ENCODE peak calls at places on chromosomes 6 and 20, in nine cellular contexts. I is transverse colon, P is keratinocyte, F is ovary, M is caudate nucleus, G is heart left ventricle, E is coronary artery, B is H9, N is tibial nerve. Y is an unnamed sample.

GRCh38 chr20:48041078-48041780 is 255.9 kb upstream of the SULF2 start:
- DNase-seq in I (no peak), P (no peak), F (no peak), M (no peak), G (no peak), E (peak; percentile 59), B (no peak), N (no peak), Y (no peak)

GRCh38 chr6:154731296-154732218 is 1.7 kb upstream of the SCAF8 start:
- DNase-seq in I (no peak), P (no peak), F (no peak), M (no peak), G (no peak), E (no peak), B (no peak), N (no peak), Y (peak; percentile 32)

GRCh38 chr6:144845181-144845580 is 560.0 kb downstream of the UTRN start:
- DNase-seq in I (no peak), P (no peak), F (no peak), M (no peak), G (no peak), E (no peak), B (no peak), N (no peak), Y (no peak)

GRCh38 chr6:12017876-12018401 is 5.8 kb downstream of the HIVEP1 start:
- DNase-seq in I (no peak), P (no peak), F (no peak), M (no peak), G (no peak), E (no peak), B (no peak), N (no peak), Y (no peak)

GRCh38 chr6:131967948-131968347 is 16.8 kb upstream of the CCN2 start:
- DNase-seq in I (no peak), P (no peak), F (no peak), M (no peak), G (no peak), E (no peak), B (no peak), N (no peak), Y (no peak)

GRCh38 chr6:127514396-127515227 is 4.5 kb downstream of the MTCL3 start:
- DNase-seq in I (peak; percentile 12), P (no peak), F (peak; percentile 41), M (peak; percentile 61), G (peak; percentile 30), E (no peak), B (peak; percentile 74), N (no peak), Y (peak; percentile 77)

GRCh38 chr6:22110042-22110441 is 186.8 kb downstream of the PRL start:
- DNase-seq in I (no peak), P (no peak), F (no peak), M (no peak), G (no peak), E (no peak), B (no peak), N (no peak), Y (no peak)

GRCh38 chr6:868212-868611 is 175.3 kb upstream of the EXOC2 start:
- DNase-seq in I (no peak), P (no peak), F (no peak), M (no peak), G (no peak), E (no peak), B (no peak), N (no peak), Y (no peak)

GRCh38 chr6:74320076-74320475 is 624.1 kb downstream of the CD109 start:
- DNase-seq in I (no peak), P (no peak), F (no peak), M (no peak), G (no peak), E (no peak), B (no peak), N (no peak), Y (no peak)

GRCh38 chr20:61932199-61932592 is 133.5 kb downstream of the TAF4 start:
- DNase-seq in I (no peak), P (no peak), F (no peak), M (no peak), G (peak; percentile 17), E (no peak), B (no peak), N (peak; percentile 3), Y (no peak)

GRCh38 chr20:22954661-22955060 is 80.5 kb upstream of the SSTR4 start:
- DNase-seq in I (no peak), P (no peak), F (no peak), M (no peak), G (no peak), E (no peak), B (no peak), N (no peak), Y (no peak)

GRCh38 chr6:6915813-6916547 is 191.8 kb upstream of the RREB1 start:
- DNase-seq in I (peak; percentile 47), P (no peak), F (peak; percentile 65), M (no peak), G (peak; percentile 63), E (no peak), B (no peak), N (peak; percentile 35), Y (no peak)

GRCh38 chr6:28277746-28278145 is 3.6 kb upstream of the PGBD1 start:
- DNase-seq in I (no peak), P (no peak), F (no peak), M (no peak), G (no peak), E (no peak), B (no peak), N (no peak), Y (no peak)

GRCh38 chr20:5222919-5223634 is 93.7 kb downstream of the PROKR2 start:
- DNase-seq in I (peak; percentile 62), P (peak; percentile 11), F (peak; percentile 36), M (no peak), G (peak; percentile 64), E (no peak), B (peak; percentile 57), N (no peak), Y (peak; percentile 79)

GRCh38 chr6:51466427-51466826 is 621.0 kb downstream of the PKHD1 start:
- DNase-seq in I (no peak), P (no peak), F (no peak), M (no peak), G (no peak), E (no peak), B (no peak), N (no peak), Y (no peak)

GRCh38 chr6:112235956-112236355 is 18.4 kb downstream of the LAMA4 start:
- DNase-seq in I (no peak), P (no peak), F (no peak), M (no peak), G (no peak), E (no peak), B (no peak), N (no peak), Y (no peak)

DNA sequence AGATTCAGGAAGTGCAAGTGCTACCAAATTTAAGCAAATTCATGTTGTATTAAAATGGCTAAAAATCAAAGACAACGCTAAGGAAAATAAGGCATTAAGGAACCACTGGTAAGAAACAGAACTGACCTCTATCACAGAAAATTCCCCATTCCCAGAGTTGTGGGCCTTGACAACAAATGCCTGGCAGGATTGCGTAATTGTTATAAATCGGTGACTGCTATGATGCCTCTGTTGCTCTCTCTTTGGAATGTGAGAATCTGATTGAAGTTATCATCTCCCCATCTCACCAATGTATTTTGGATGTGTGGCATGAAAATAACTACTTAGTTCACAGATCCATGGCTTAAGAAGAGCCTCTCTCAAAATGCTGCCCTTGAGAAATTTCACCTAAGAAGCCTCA is 257.3 kb downstream of the OGFRL1 start:
- DNase-seq in I (no peak), P (no peak), F (no peak), M (no peak), G (no peak), E (no peak), B (no peak), N (no peak), Y (no peak)
- H3K27ac ChIP-seq in I (no peak overlapping the region), P (no peak overlapping the region), F (no peak overlapping the region), M (no peak overlapping the region), G (no peak overlapping the region), E (no peak overlapping the region), B (no peak overlapping the region), N (no peak overlapping the region), Y (no peak overlapping the region)

GRCh38 chr6:54010340-54011276 is 100.6 kb upstream of the MLIP start:
- DNase-seq in I (no peak), P (no peak), F (no peak), M (no peak), G (peak; percentile 34), E (no peak), B (no peak), N (no peak), Y (no peak)
- H3K27ac ChIP-seq in I (no peak overlapping the region), P (no peak overlapping the region), F (no peak overlapping the region), M (no peak overlapping the region), G (peak overlapping the region; percentile 52), E (no peak overlapping the region), B (no peak overlapping the region), N (peak overlapping the region; percentile 73), Y (no peak overlapping the region)

GRCh38 chr6:21095462-21095861 is 498.1 kb upstream of the SOX4 start:
- DNase-seq in I (no peak), P (no peak), F (no peak), M (no peak), G (no peak), E (no peak), B (no peak), N (no peak), Y (no peak)

GRCh38 chr6:21099338-21100314 is 493.9 kb upstream of the SOX4 start:
- DNase-seq in I (no peak), P (no peak), F (no peak), M (no peak), G (no peak), E (no peak), B (no peak), N (no peak), Y (no peak)

GRCh38 chr6:21100959-21101358 is 492.6 kb upstream of the SOX4 start:
- DNase-seq in I (no peak), P (no peak), F (no peak), M (no peak), G (no peak), E (no peak), B (no peak), N (no peak), Y (no peak)

GRCh38 chr6:21098744-21099143 is 494.8 kb upstream of the SOX4 start:
- DNase-seq in I (no peak), P (no peak), F (no peak), M (no peak), G (no peak), E (no peak), B (no peak), N (no peak), Y (peak; percentile 42)

DNA sequence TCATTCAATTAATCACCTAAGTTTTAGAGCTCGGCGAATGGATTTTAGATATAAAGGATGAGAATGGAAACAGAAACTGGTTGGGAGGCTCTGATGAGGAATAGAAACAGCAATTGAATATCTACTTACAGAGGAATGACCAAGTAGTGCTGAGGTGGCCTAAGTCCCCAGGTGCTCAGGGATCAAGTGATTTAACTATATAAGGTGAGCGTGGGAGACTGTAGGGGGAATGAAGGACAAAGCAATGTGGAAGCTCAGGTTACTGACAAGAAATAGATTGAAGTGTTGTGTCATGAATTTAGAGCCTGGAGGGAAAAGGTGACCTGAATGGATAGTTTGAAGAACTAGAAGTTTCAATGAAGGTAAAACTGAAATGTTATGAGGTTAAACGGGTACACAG is 495.4 kb upstream of the SOX4 start:
- DNase-seq in I (no peak), P (no peak), F (no peak), M (no peak), G (no peak), E (no peak), B (no peak), N (no peak), Y (no peak)
- H3K27ac ChIP-seq in I (no peak overlapping the region), P (no peak overlapping the region), F (no peak overlapping the region), M (no peak overlapping the region), G (no peak overlapping the region), E (no peak overlapping the region), B (no peak overlapping the region), N (no peak overlapping the region), Y (no peak overlapping the region)

GRCh38 chr6:36550473-36551000 is 3.3 kb upstream of the STK38 start:
- DNase-seq in I (no peak), P (no peak), F (no peak), M (no peak), G (no peak), E (no peak), B (no peak), N (no peak), Y (no peak)
- H3K27ac ChIP-seq in I (no peak overlapping the region), P (no peak overlapping the region), F (no peak overlapping the region), M (no peak overlapping the region), G (no peak overlapping the region), E (no peak overlapping the region), B (no peak overlapping the region), N (no peak overlapping the region), Y (no peak overlapping the region)

Y was measured in A673.